ENCODE peak calls at places on chromosomes 12 and 14, in seven cellular contexts. A, W, D, P, Z, B and C are unnamed samples. For H3K4me1 and H3K9me3, the result is how much of the 10 kb centered on the place peaks cover.

GRCh38 chr14:100825691-100826331 is at the start of gene MEG3:
- DNase-seq in A (no peak), W (peak), D (no peak), P (peak), Z (no peak), B (peak), C (no peak)

GRCh38 chr14:73723411-73723798 is 9.2 kb upstream of the PNMA1 start:
- DNase-seq in A (no peak), W (no peak), D (no peak), P (peak), Z (no peak), B (no peak), C (no peak)

GRCh38 chr14:28012629-28013415 is 753.8 kb upstream of the FOXG1 start:
- DNase-seq in A (no peak), W (no peak), D (no peak), P (no peak), Z (no peak), B (no peak), C (no peak)

GRCh38 chr12:93200291-93200917 is 177.3 kb upstream of the NUDT4 start:
- DNase-seq in A (no peak), W (no peak), D (no peak), P (peak), Z (no peak), B (no peak), C (no peak)

GRCh38 chr14:22993517-22993916 is 11.2 kb upstream of the AJUBA start:
- DNase-seq in A (no peak), W (no peak), D (no peak), P (peak), Z (no peak), B (no peak), C (no peak)

GRCh38 chr12:28767836-28768348 is 381.2 kb upstream of the FAR2 start:
- DNase-seq in A (no peak), W (no peak), D (no peak), P (peak), Z (no peak), B (no peak), C (no peak)

GRCh38 chr12:131747276-131747675 is 36.4 kb downstream of the SFSWAP start:
- DNase-seq in A (no peak), W (no peak), D (no peak), P (no peak), Z (no peak), B (no peak), C (no peak)

GRCh38 chr12:132275110-132275531 is 54.3 kb downstream of the GALNT9 start:
- DNase-seq in A (no peak), W (no peak), D (peak), P (peak), Z (peak), B (no peak), C (no peak)

GRCh38 chr12:52389313-52390207 is 4.1 kb upstream of the KRT84 start:
- DNase-seq in A (no peak), W (no peak), D (no peak), P (peak), Z (no peak), B (peak), C (no peak)

GRCh38 chr12:93061414-93062099 is 132.5 kb upstream of the EEA1 start:
- DNase-seq in A (no peak), W (peak), D (no peak), P (no peak), Z (no peak), B (peak), C (no peak)

GRCh38 chr12:65740873-65741600 is 83.2 kb upstream of the HMGA2 start:
- DNase-seq in A (no peak), W (peak), D (peak), P (peak), Z (peak), B (peak), C (no peak)

GRCh38 chr14:88044782-88045446 is 40.0 kb downstream of the GPR65 start:
- DNase-seq in A (no peak), W (no peak), D (no peak), P (no peak), Z (no peak), B (no peak), C (no peak)

GRCh38 chr14:44963775-44964380 is 1.9 kb downstream of the TOGARAM1 start:
- DNase-seq in A (peak), W (no peak), D (peak), P (peak), Z (peak), B (no peak), C (no peak)

GRCh38 chr14:76143642-76144041 is 8.1 kb upstream of the GPATCH2L start:
- DNase-seq in A (no peak), W (no peak), D (no peak), P (no peak), Z (no peak), B (no peak), C (no peak)

GRCh38 chr12:89067436-89067835 is 284.9 kb downstream of the DUSP6 start:
- DNase-seq in A (no peak), W (no peak), D (no peak), P (peak), Z (no peak), B (no peak), C (no peak)

GRCh38 chr12:574475-575128 is 88.6 kb downstream of the NINJ2 start:
- DNase-seq in A (no peak), W (no peak), D (no peak), P (peak), Z (no peak), B (peak), C (no peak)

GRCh38 chr12:11730299-11731041 is 81.0 kb downstream of the ETV6 start:
- DNase-seq in A (peak), W (no peak), D (peak), P (no peak), Z (peak), B (no peak), C (no peak)

GRCh38 chr14:38391334-38391733 is 135.4 kb upstream of the CLEC14A start:
- DNase-seq in A (no peak), W (no peak), D (no peak), P (peak), Z (no peak), B (no peak), C (no peak)

GRCh38 chr14:34043627-34044372 is 92.9 kb upstream of the EGLN3 start:
- DNase-seq in A (no peak), W (no peak), D (peak), P (peak), Z (peak), B (no peak), C (peak)

GRCh38 chr12:52800259-52800917 is 4.5 kb upstream of the KRT3 start:
- DNase-seq in A (no peak), W (no peak), D (no peak), P (no peak), Z (no peak), B (no peak), C (no peak)

GRCh38 chr12:76586764-76587395 is 27.3 kb upstream of the OSBPL8 start:
- DNase-seq in A (peak), W (no peak), D (peak), P (peak), Z (peak), B (no peak), C (peak)

GRCh38 chr12:79674629-79675028 is 16.1 kb downstream of the PAWR start:
- DNase-seq in A (no peak), W (no peak), D (no peak), P (peak), Z (no peak), B (no peak), C (no peak)

GRCh38 chr12:31216479-31216878 is 109.5 kb downstream of the SINHCAF start:
- DNase-seq in A (no peak), W (no peak), D (no peak), P (no peak), Z (no peak), B (no peak), C (no peak)

GRCh38 chr12:27818421-27818918 is 38.4 kb upstream of the MANSC4 start:
- DNase-seq in A (no peak), W (peak), D (no peak), P (no peak), Z (peak), B (peak), C (no peak)

GRCh38 chr14:56351861-56352260 is 227.7 kb upstream of the TMEM260 start:
- DNase-seq in A (no peak), W (no peak), D (no peak), P (peak), Z (no peak), B (no peak), C (no peak)

GRCh38 chr12:58931518-58931917 is 11.2 kb upstream of the LRIG3 start:
- DNase-seq in A (no peak), W (no peak), D (no peak), P (no peak), Z (no peak), B (no peak), C (no peak)

GRCh38 chr12:105481906-105482305 is 151.4 kb downstream of the C12orf75 start:
- DNase-seq in A (no peak), W (no peak), D (no peak), P (peak), Z (no peak), B (no peak), C (no peak)

GRCh38 chr14:69997849-69998248 is 118.6 kb downstream of the SMOC1 start:
- DNase-seq in A (no peak), W (peak), D (no peak), P (peak), Z (no peak), B (no peak), C (no peak)

DNA sequence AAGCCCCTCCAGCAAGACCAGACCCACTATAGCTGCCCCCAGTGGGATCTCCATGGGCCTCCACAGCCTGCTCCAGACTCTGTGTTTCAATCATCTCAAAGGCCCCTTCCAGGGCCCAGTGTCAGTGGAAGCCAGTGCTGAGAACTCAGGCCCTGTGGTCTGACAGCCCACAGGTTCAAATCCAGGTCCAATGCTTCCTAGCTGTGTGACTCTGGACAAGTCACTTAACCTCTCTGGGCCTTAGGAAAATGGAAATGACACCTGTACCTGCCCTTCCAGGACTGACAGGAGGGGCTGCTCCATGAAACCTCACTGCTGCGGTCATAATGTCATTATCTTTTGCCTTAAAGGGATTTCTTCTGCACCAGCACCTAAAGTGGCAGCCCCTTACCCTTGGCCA is 101.9 kb downstream of the NCOR2 start:
- DNase-seq in A (no peak), W (no peak), D (no peak), P (no peak), Z (no peak), B (no peak), C (no peak)
- H3K4me1 ChIP-seq in A (under half), W (under half), D (under half), P (under half), Z (under half), B (under half), C (under half)

GRCh38 chr14:67820428-67820881 is 876 bp downstream of the RAD51B start:
- DNase-seq in A (peak), W (no peak), D (peak), P (peak), Z (peak), B (no peak), C (no peak)

GRCh38 chr14:67819563-67820411 is at the start of gene RAD51B:
- DNase-seq in A (peak), W (peak), D (peak), P (peak), Z (peak), B (peak), C (peak)

GRCh38 chr14:67815573-67816235 is 686 bp downstream of the ZFYVE26 start:
- DNase-seq in A (no peak), W (no peak), D (no peak), P (peak), Z (no peak), B (no peak), C (no peak)

GRCh38 chr14:67816326-67817009 is at the start of gene ZFYVE26:
- DNase-seq in A (peak), W (peak), D (peak), P (peak), Z (peak), B (peak), C (peak)

DNA sequence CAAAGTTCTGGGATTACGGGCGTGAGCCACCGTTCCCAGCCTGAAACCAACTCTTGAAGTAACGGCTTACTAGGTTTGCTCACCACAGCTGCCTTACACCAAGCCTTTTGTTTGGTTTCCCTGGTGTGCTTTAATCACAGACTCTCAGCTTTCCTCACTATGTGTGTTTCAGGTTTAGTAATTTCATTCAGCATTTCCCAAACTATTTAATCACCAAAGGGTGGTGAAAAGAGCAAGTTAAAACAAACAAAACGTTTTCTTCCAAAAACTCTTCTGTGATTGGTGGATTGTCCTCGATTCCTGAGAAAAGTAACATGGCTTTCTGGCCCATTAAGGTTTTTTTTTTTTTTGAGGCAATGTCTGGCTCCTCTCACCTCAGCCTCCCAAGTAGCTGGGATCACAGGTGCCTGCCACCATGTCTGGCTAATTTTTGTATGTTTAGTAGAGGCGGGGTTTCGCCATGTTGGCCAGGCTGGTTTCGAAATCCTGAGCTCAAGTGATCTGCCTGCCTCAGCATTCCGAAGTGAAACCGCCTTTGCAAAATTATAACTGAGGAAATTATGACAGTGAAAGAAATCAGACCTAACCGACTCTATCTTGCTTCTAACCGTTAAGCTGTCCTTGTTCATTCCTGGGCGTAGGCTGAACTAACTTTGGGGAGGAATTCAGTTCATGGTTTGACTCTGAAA is 1.5 kb upstream of the ZFYVE26 start:
- DNase-seq in A (no peak), W (no peak), D (no peak), P (no peak), Z (no peak), B (no peak), C (no peak)
- H3K4me3 ChIP-seq in A (peak), W (no peak), D (no peak), P (no peak), Z (no peak), B (no peak), C (no peak)

DNA sequence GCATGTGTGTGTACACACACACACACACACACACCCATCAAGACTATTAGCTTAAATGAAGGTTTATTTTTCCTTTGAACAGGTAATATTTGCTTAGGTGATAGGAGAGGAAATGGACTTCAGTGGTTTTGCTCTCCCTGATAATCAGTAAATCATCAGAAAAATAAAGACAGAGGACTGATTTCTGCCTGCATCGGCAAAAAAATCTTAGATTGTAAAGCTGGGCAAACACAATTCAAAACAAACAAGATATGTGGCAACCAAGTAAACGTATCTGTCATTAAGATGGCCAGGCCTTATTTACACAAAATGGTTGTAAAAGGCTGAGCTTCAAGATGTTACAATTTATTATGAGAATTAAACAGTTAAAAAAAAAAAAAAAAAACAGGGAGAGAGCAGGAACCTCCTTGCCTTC is 31.3 kb downstream of the PRKD1 start:
- DNase-seq in A (no peak), W (no peak), D (peak), P (no peak), Z (no peak), B (no peak), C (no peak)
- H3K9me3 ChIP-seq in A (under half), W (under half), D (under half), P (under half), Z (under half), B (under half), C (under half)

GRCh38 chr12:110676171-110676570 is 12.7 kb downstream of the HVCN1 start:
- DNase-seq in A (no peak), W (no peak), D (no peak), P (no peak), Z (no peak), B (no peak), C (no peak)

GRCh38 chr12:110677206-110677911 is 11.6 kb downstream of the HVCN1 start:
- DNase-seq in A (peak), W (no peak), D (no peak), P (no peak), Z (no peak), B (no peak), C (no peak)

GRCh38 chr12:110680032-110680431 is 8.9 kb downstream of the HVCN1 start:
- DNase-seq in A (no peak), W (no peak), D (no peak), P (no peak), Z (no peak), B (no peak), C (no peak)

GRCh38 chr12:110679201-110679600 is 9.7 kb downstream of the HVCN1 start:
- DNase-seq in A (no peak), W (no peak), D (no peak), P (no peak), Z (no peak), B (no peak), C (no peak)

GRCh38 chr12:110677982-110678381 is 10.9 kb downstream of the HVCN1 start:
- DNase-seq in A (no peak), W (no peak), D (no peak), P (no peak), Z (no peak), B (no peak), C (no peak)
- H3K4me1 ChIP-seq in A (half or more), W (under half), D (under half), P (under half), Z (under half), B (under half), C (under half)

DNA sequence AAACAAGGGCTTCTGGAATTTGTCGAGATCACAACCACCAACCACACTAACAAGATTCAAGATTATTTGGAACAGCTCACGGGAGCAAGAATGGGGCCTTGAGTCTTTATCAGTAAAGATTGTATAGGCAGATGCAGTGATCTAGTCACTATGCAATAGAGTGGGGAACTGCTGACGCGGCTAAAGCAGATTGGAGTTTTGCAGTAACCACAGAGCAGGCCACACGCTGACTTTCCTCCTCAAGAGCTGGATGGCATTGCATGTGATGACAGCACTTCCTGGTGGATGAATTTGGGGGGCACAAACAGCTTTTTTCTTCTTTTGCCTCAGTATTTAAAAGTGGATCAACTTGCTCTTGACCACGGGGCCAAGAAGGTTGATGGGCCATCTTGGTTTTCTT is 46.0 kb downstream of the KCNK13 start:
- DNase-seq in A (no peak), W (no peak), D (no peak), P (no peak), Z (no peak), B (no peak), C (no peak)
- H3K4me3 ChIP-seq in A (no peak), W (no peak), D (no peak), P (no peak), Z (no peak), B (no peak), C (no peak)

DNA sequence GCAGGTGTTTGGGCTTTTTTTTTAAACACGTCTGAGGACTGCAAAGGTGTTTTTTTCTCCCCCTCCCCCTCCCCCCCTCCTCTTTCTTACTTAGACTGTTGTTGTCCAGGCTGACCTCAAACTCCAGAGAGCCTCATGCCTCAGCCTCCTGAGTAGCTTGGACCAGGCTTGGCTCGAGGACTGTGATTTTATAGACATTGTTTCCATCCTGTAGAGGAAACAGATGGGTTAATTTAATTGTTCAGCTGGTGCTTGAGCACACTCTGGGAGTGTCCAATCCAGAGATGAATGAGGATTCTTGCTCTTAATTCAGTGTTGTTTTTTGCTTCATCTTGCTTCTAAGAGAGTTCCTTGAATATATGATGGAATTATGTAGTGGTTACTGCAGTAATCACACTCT is 42.1 kb downstream of the RASSF3 start:
- DNase-seq in A (peak), W (no peak), D (no peak), P (no peak), Z (no peak), B (no peak), C (no peak)
- H3K9me3 ChIP-seq in A (under half), W (under half), D (under half), P (under half), Z (under half), B (under half), C (under half)